ENCODE peak calls at places on chromosomes 2 and 18, in ten cellular contexts. C, F, L, B, X, O, P, T, N and D are unnamed samples.

GRCh38 chr2:217643814-217644301 is 358.9 kb downstream of the TNS1 start:
- DNase-seq in F (no peak), T (no peak), B (no peak), P (no peak), O (no peak), L (no peak), X (no peak), N (no peak), C (no peak), D (no peak)

GRCh38 chr2:212953170-212953920 is 198.1 kb downstream of the IKZF2 start:
- DNase-seq in T (no peak), L (no peak), C (no peak), F (no peak), X (no peak), O (no peak), B (no peak), P (no peak), N (no peak), D (no peak)

GRCh38 chr2:150147889-150148683 is 339.4 kb downstream of the RND3 start:
- DNase-seq in F (no peak), N (no peak), C (peak), L (no peak), X (peak), B (no peak), P (no peak), T (no peak), O (no peak), D (no peak)

GRCh38 chr18:70907673-70908072 is 618.8 kb downstream of the SOCS6 start:
- DNase-seq in C (no peak), P (no peak), L (no peak), T (no peak), X (peak), O (no peak), B (no peak), F (no peak), N (no peak), D (no peak)

GRCh38 chr2:2763351-2763997 is 432.4 kb upstream of the MYT1L start:
- DNase-seq in B (no peak), C (no peak), N (no peak), X (no peak), T (no peak), F (no peak), P (no peak), L (no peak), O (no peak), D (no peak)

GRCh38 chr18:37391156-37391555 is 174.4 kb downstream of the CELF4 start:
- DNase-seq in F (no peak), N (no peak), P (no peak), T (no peak), L (no peak), B (no peak), C (no peak), O (no peak), X (no peak), D (no peak)

GRCh38 chr18:25467226-25468065 is 115.5 kb upstream of the ZNF521 start:
- DNase-seq in C (peak), T (no peak), F (no peak), L (peak), O (peak), N (no peak), X (no peak), P (peak), B (no peak), D (peak)

GRCh38 chr2:117760916-117761315 is 53.6 kb upstream of the DDX18 start:
- DNase-seq in B (no peak), C (no peak), O (peak), T (no peak), P (no peak), F (no peak), L (no peak), X (no peak), N (no peak), D (no peak)

GRCh38 chr2:236642584-236643291 is 73.1 kb downstream of the ACKR3 start:
- DNase-seq in N (peak), O (peak), T (peak), C (peak), F (peak), L (peak), B (peak), P (peak), X (peak), D (peak)

GRCh38 chr2:199946196-199946595 is 9.1 kb downstream of the TYW5 start:
- DNase-seq in N (no peak), F (no peak), O (no peak), T (no peak), P (no peak), L (no peak), C (no peak), B (no peak), X (no peak), D (peak)

GRCh38 chr2:216774620-216775019 is 79.3 kb upstream of the IGFBP5 start:
- DNase-seq in P (peak), L (peak), B (no peak), N (no peak), X (peak), F (no peak), C (peak), T (no peak), O (peak), D (peak)

GRCh38 chr2:118003396-118003824 is 10.5 kb downstream of the CCDC93 start:
- DNase-seq in T (peak), X (peak), N (peak), O (peak), L (no peak), F (peak), B (peak), C (peak), P (peak), D (peak)

GRCh38 chr2:17571681-17572080 is 31.2 kb downstream of the VSNL1 start:
- DNase-seq in L (no peak), O (no peak), T (no peak), P (no peak), C (no peak), F (no peak), N (no peak), B (no peak), X (no peak), D (no peak)

GRCh38 chr2:209685963-209686362 is 85.7 kb upstream of the UNC80 start:
- DNase-seq in T (no peak), P (no peak), F (no peak), X (no peak), O (peak), L (peak), N (no peak), B (no peak), C (peak), D (no peak)

GRCh38 chr2:234496835-234497591 is at the start of gene ARL4C:
- DNase-seq in T (no peak), P (peak), X (peak), L (peak), F (peak), B (peak), C (peak), O (peak), N (peak), D (peak)
- H3K4me3 ChIP-seq in T (peak), P (peak), X (peak), L (peak), F (peak), B (peak), C (peak), O (peak), N (peak), D (peak)

GRCh38 chr2:31140151-31140550 is 1.9 kb upstream of the GALNT14 start:
- DNase-seq in O (peak), C (no peak), N (no peak), T (no peak), X (no peak), F (no peak), P (no peak), L (no peak), B (no peak), D (peak)

GRCh38 chr2:31136732-31137131 is 1.5 kb downstream of the GALNT14 start:
- DNase-seq in C (no peak), N (no peak), L (no peak), F (no peak), B (no peak), T (no peak), X (no peak), P (no peak), O (no peak), D (no peak)

GRCh38 chr2:31137211-31138036 is 816 bp downstream of the GALNT14 start:
- DNase-seq in N (peak), F (no peak), C (peak), X (peak), L (no peak), B (no peak), P (no peak), O (peak), T (no peak), D (no peak)

GRCh38 chr2:31136000-31136399 is 2.2 kb downstream of the GALNT14 start:
- DNase-seq in C (no peak), T (no peak), N (no peak), O (no peak), P (no peak), B (no peak), L (no peak), F (no peak), X (no peak), D (no peak)

DNA sequence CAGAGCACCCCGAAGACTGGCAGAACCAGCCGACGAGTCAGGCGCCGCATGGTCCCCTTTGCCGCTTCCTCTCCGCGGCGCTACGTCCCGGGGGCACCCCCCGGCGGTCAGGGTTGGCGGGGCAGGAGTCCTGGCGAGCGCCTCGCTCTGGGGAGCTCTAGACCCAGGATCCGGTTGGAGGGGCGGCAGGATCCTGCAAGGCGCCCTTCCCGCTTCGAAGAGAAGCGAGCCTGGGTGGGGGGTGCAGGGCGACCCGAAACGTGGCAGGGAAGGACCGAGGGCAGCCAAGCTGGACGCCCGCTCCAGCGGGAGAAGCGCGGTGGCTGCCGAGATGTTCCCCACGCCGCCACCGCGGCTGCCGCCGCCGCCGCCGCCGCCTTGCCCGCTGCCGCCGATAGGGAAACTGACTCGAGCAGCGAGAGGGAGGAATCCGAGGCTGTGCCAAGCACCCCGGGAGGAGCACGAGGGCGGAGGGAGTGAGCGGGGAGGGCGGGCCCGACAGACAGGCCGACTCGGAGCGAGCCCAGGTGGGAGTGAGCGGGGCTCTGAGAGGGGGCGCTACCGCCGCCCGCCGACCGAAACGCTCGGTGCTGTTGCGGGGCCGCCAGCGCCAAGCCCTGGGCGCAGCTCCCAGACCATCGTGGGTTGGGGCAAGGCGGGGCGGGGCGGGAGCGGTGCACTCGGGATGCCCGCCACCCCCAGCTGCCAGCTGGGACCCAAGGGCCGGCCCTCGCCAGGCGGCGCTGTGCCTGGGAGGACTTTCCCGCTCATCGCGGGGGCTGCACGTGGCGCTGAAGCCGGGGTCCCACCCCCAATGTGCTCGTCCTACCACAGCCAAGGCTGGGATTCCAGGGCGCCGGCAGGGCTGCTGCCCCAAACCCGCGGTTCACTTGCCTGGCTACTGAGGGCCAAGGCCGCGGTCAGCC is at the start of gene GALNT14:
- DNase-seq in B (peak), C (peak), F (peak), P (peak), L (peak), X (peak), N (peak), O (peak), T (no peak), D (peak)
- TF ChIP-seq CTCF in B (peak), C (peak), F (no peak), P (peak), L (peak), X (peak), N (peak), O (peak), T (peak), D (peak)

DNA sequence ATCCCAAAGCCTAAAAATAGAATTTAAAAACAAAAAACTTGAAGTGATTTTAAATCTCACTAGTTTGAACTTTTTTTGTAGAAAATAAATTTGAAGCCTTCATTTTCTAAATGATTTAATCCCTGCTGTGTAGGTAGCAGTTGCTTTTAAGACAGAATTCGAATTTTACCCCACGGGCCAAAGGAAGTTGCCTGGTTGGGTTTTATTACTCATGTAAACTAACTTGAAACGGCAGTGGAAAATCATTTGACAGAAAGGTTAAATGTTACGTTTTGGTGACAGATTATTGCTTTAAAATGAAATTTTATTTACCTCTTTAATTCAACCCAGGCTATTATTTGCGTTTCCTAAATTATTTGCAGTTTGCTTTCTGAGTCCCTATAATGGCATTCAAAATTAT is 2.0 kb downstream of the MAPRE2 start:
- DNase-seq in P (no peak), N (no peak), O (no peak), L (no peak), B (no peak), F (no peak), C (no peak), T (no peak), X (no peak), D (no peak)
- H3K4me3 ChIP-seq in P (no peak), N (peak), O (peak), L (peak), B (no peak), F (peak), C (no peak), T (no peak), X (no peak), D (no peak)

GRCh38 chr2:23617167-23617787 is 232.3 kb downstream of the KLHL29 start:
- DNase-seq in N (no peak), O (peak), L (peak), B (peak), P (no peak), C (peak), T (no peak), X (peak), F (no peak), D (peak)
- TF ChIP-seq CTCF in N (no peak), O (peak), L (peak), B (no peak), P (no peak), C (peak), T (no peak), X (peak), F (no peak), D (peak)

GRCh38 chr18:45008694-45009372 is 328.1 kb downstream of the SETBP1 start:
- DNase-seq in F (no peak), B (no peak), L (no peak), C (no peak), X (no peak), O (no peak), T (no peak), N (no peak), P (no peak), D (no peak)
- H3K4me3 ChIP-seq in F (no peak), B (no peak), L (no peak), C (no peak), X (no peak), O (no peak), T (no peak), N (no peak), P (no peak), D (no peak)

DNA sequence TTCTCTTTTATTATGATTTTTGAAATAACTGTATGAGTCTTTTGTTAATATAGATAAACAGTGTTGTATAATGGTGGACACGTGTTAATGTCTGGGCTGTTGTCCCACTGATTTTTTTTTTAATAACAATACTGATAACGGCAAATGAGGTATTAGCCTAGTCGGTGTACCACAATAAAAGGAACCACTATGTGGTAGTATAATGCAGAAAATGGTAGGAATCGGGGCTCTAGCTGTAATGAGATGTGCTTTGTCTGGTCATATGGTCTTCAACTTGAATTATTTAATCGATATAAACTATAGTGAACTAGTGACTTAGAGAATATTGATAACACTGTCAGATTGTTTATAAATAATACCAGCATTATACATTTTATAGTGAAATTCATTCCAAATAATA is 517.9 kb upstream of the SPHKAP start:
- DNase-seq in C (peak), T (no peak), F (no peak), P (no peak), L (no peak), O (peak), N (no peak), B (no peak), X (peak), D (peak)
- TF ChIP-seq CTCF in C (peak), T (no peak), F (no peak), P (no peak), L (peak), O (no peak), N (peak), B (no peak), X (peak), D (peak)